ENCODE peak calls at places on chromosomes 12 and 14, in five cellular contexts. A, J, Y, E and G are unnamed samples.

GRCh38 chr12:105492591-105492990 is 162.1 kb downstream of the C12orf75 start:
- DNase-seq in A (no peak), J (no peak), Y (peak; percentile 43), E (no peak), G (no peak)

GRCh38 chr14:105517096-105517495 is 9.3 kb upstream of the TMEM121 start:
- DNase-seq in J (no peak), E (no peak), Y (no peak), A (no peak), G (no peak)

GRCh38 chr12:124472690-124473279 is 94.6 kb downstream of the NCOR2 start:
- DNase-seq in A (no peak), E (no peak), Y (no peak), J (no peak), G (no peak)

GRCh38 chr12:63521706-63522105 is 146.6 kb downstream of the DPY19L2 start:
- DNase-seq in E (no peak), Y (no peak), J (no peak), A (no peak), G (no peak)

GRCh38 chr14:95295600-95296376 is 23.9 kb downstream of the CLMN start:
- DNase-seq in J (no peak), Y (no peak), E (no peak), A (peak; percentile 86), G (no peak)

GRCh38 chr14:99164712-99165111 is 107.3 kb downstream of the BCL11B start:
- DNase-seq in Y (no peak), A (no peak), E (no peak), J (no peak), G (no peak)

GRCh38 chr14:21101802-21102413 is 1.0 kb downstream of the TMEM253 start:
- DNase-seq in Y (no peak), A (no peak), E (no peak), J (no peak), G (no peak)

GRCh38 chr14:102829106-102829505 is 51.9 kb downstream of the TRAF3 start:
- DNase-seq in A (no peak), E (peak; percentile 97), Y (peak; percentile 92), J (no peak), G (peak; percentile 93)

GRCh38 chr14:50599700-50600444 is 39.9 kb downstream of the ATL1 start:
- DNase-seq in E (peak; percentile 78), A (peak; percentile 36), Y (peak; percentile 60), J (no peak), G (no peak)

GRCh38 chr12:116384629-116385485 is 107.4 kb upstream of the MED13L start:
- DNase-seq in Y (peak; percentile 76), E (peak; percentile 32), A (no peak), J (no peak), G (no peak)

GRCh38 chr14:94717808-94718207 is 52.1 kb downstream of the GSC start:
- DNase-seq in Y (no peak), J (no peak), A (no peak), E (no peak), G (no peak)

GRCh38 chr14:99419905-99420304 is 60.8 kb downstream of the SETD3 start:
- DNase-seq in E (no peak), Y (no peak), J (no peak), A (no peak), G (no peak)

GRCh38 chr14:77804592-77804991 is 4.7 kb downstream of the ADCK1 start:
- DNase-seq in Y (no peak), E (no peak), J (no peak), A (peak; percentile 27), G (no peak)

GRCh38 chr14:99561827-99562226 is 42.2 kb downstream of the CCDC85C start:
- DNase-seq in J (no peak), Y (no peak), E (no peak), A (no peak), G (no peak)

GRCh38 chr14:99773496-99774203 is 19.6 kb upstream of the EML1 start:
- DNase-seq in J (no peak), A (no peak), E (no peak), Y (no peak), G (no peak)

GRCh38 chr12:28177862-28178261 is 12.4 kb upstream of the CCDC91 start:
- DNase-seq in A (no peak), J (no peak), E (no peak), Y (no peak), G (no peak)

GRCh38 chr12:94545937-94546771 is 86.5 kb upstream of the CEP83 start:
- DNase-seq in Y (peak; percentile 68), J (no peak), E (peak; percentile 80), A (peak; percentile 44), G (peak; percentile 30)

GRCh38 chr14:101808894-101809670 is 47.6 kb downstream of the PPP2R5C start:
- DNase-seq in E (no peak), A (no peak), J (no peak), Y (no peak), G (no peak)

GRCh38 chr12:132600048-132601032 is 10.0 kb downstream of the LRCOL1 start:
- DNase-seq in Y (peak; percentile 61), E (peak; percentile 73), A (peak; percentile 54), J (peak; percentile 58), G (no peak)

GRCh38 chr12:113392988-113393579 is 10.6 kb downstream of the SDS start:
- DNase-seq in Y (no peak), E (peak; percentile 8), J (no peak), A (peak; percentile 48), G (no peak)

GRCh38 chr14:103534576-103535061 is 5.6 kb downstream of the TRMT61A start:
- DNase-seq in J (no peak), E (no peak), Y (no peak), A (no peak), G (no peak)

GRCh38 chr12:9750276-9751203 is 10.2 kb downstream of the CD69 start:
- DNase-seq in Y (peak; percentile 56), E (peak; percentile 77), J (peak; percentile 28), A (peak; percentile 47), G (peak; percentile 13)

GRCh38 chr14:64796369-64796768 is 83.3 kb downstream of the SPTB start:
- DNase-seq in Y (no peak), A (no peak), J (no peak), E (no peak), G (no peak)

GRCh38 chr14:64799555-64799954 is 80.2 kb downstream of the SPTB start:
- DNase-seq in J (no peak), Y (no peak), A (no peak), E (no peak), G (no peak)

GRCh38 chr14:64801800-64802199 is 77.9 kb downstream of the SPTB start:
- DNase-seq in J (no peak), A (peak; percentile 18), E (no peak), Y (peak; percentile 17), G (no peak)

GRCh38 chr14:64801046-64801445 is 78.7 kb downstream of the SPTB start:
- DNase-seq in A (no peak), E (no peak), J (no peak), Y (no peak), G (no peak)

DNA sequence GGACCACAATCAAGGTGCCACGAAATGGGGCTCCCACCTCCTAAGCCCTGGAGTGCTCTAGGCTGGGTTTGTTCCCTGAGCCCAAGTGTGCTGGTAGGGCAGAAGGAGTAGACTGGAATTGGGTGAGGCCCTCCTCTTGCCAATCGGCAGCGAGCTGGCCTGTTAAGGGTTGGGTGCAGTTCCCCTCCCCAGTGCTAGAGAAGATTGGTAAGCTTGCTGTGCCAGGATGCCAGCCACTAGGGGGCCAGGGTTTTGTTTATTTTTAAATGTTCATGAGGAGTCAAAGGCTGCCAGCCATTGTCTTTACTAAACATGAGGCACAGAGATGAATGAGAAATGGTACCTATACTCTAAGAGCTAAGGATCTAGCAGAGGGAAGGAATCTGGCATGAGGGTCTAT is 79.7 kb downstream of the SPTB start:
- DNase-seq in E (peak; percentile 20), J (no peak), Y (peak; percentile 18), A (peak; percentile 35), G (no peak)
- TF ChIP-seq CTCF in E (peak; percentile 27), J (peak; percentile 38), Y (peak; percentile 49), A (peak; percentile 35), G (peak; percentile 48)

GRCh38 chr14:73238262-73238852 is 1.1 kb downstream of the PAPLN start:
- DNase-seq in Y (peak; percentile 73), J (peak; percentile 22), A (peak; percentile 47), E (peak; percentile 81), G (peak; percentile 18)

GRCh38 chr14:73237219-73237785 is at the start of gene PAPLN:
- DNase-seq in E (peak; percentile 25), Y (no peak), A (no peak), J (peak; percentile 34), G (no peak)

GRCh38 chr14:73239463-73240241 is 2.3 kb downstream of the PAPLN start:
- DNase-seq in A (no peak), E (peak; percentile 72), Y (peak; percentile 49), J (peak; percentile 77), G (no peak)

GRCh38 chr14:73237786-73238261 is 518 bp downstream of the PAPLN start:
- DNase-seq in A (no peak), J (peak; percentile 19), Y (no peak), E (no peak), G (no peak)

DNA sequence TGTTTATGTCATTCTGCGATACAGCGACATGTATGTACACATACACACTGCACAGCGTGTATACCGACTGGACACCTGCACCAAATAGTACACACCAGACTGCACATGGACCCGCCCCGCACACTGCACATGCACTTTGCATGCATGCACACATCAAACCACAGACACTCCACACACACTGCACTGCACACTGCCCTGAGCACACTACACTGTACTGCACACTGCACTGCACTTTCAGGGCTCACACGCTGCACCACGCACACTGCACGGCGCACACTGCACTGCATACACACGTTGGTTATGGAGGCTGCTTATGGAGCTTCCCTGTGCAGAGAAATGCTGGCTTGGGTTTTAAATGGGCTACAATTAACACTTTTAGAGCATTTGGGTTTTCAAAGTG is 1.6 kb downstream of the PAPLN start:
- DNase-seq in E (no peak), A (no peak), Y (no peak), J (peak; percentile 20), G (no peak)
- H3K4me3 ChIP-seq in E (peak overlapping the region; percentile 65), A (peak overlapping the region; percentile 73), Y (no peak overlapping the region), J (peak overlapping the region; percentile 50), G (peak overlapping the region; percentile 13)

GRCh38 chr12:22990501-22990900 is 365.5 kb downstream of the ETNK1 start:
- DNase-seq in J (no peak), Y (no peak), A (no peak), E (no peak), G (no peak)

GRCh38 chr12:22982635-22983034 is 357.7 kb downstream of the ETNK1 start:
- DNase-seq in E (no peak), A (no peak), J (no peak), Y (no peak), G (no peak)

GRCh38 chr12:22981711-22982110 is 356.7 kb downstream of the ETNK1 start:
- DNase-seq in Y (peak; percentile 38), A (no peak), J (no peak), E (peak; percentile 75), G (no peak)

GRCh38 chr12:22986997-22987396 is 362.0 kb downstream of the ETNK1 start:
- DNase-seq in A (no peak), J (no peak), E (no peak), Y (no peak), G (no peak)
- TF ChIP-seq CTCF in A (no peak), J (no peak), E (no peak), Y (no peak), G (no peak)

GRCh38 chr12:13196302-13196921 is at the start of gene EMP1:
- DNase-seq in E (peak; percentile 100), A (peak; percentile 29), J (peak; percentile 99), Y (peak; percentile 100), G (peak; percentile 99)

GRCh38 chr12:13197526-13198141 is 1.1 kb downstream of the EMP1 start:
- DNase-seq in J (peak; percentile 77), A (no peak), E (peak; percentile 75), Y (peak; percentile 36), G (no peak)

GRCh38 chr12:13198921-13199320 is 2.4 kb downstream of the EMP1 start:
- DNase-seq in J (no peak), A (no peak), E (peak; percentile 60), Y (peak; percentile 42), G (no peak)

GRCh38 chr12:13195848-13196301 is 651 bp upstream of the EMP1 start:
- DNase-seq in J (no peak), E (peak; percentile 54), A (no peak), Y (peak; percentile 68), G (no peak)

GRCh38 chr12:13198240-13198639 is 1.7 kb downstream of the EMP1 start:
- DNase-seq in Y (no peak), J (no peak), E (no peak), A (no peak), G (no peak)
- H3K4me3 ChIP-seq in Y (peak overlapping the region; percentile 73), J (peak overlapping the region; percentile 57), E (peak overlapping the region; percentile 81), A (no peak overlapping the region), G (peak overlapping the region; percentile 92)